ENCODE peak calls at places on chromosomes 2 and 18, in eight cellular contexts. One of them, this sample, is unnamed.

GRCh38 chr18:58360324-58360723 is 268.6 kb downstream of the ALPK2 start:
- DNase-seq in heart right ventricle: no peak
- DNase-seq in Peyer's patch: no peak
- DNase-seq in transverse colon: no peak
- DNase-seq in MCF 10A: no peak
- DNase-seq in hepatocyte: no peak
- DNase-seq in GM06990: no peak
- DNase-seq in osteocyte: no peak
- DNase-seq in this sample: no peak

GRCh38 chr2:20168048-20168726 is 56.7 kb downstream of the SDC1 start:
- DNase-seq in osteocyte: no peak
- DNase-seq in GM06990: no peak
- DNase-seq in transverse colon: peak
- DNase-seq in MCF 10A: no peak
- DNase-seq in hepatocyte: no peak
- DNase-seq in heart right ventricle: no peak
- DNase-seq in Peyer's patch: no peak
- DNase-seq in this sample: no peak

GRCh38 chr2:111691164-111691895 is 192.7 kb downstream of the ANAPC1 start:
- DNase-seq in osteocyte: no peak
- DNase-seq in GM06990: no peak
- DNase-seq in MCF 10A: no peak
- DNase-seq in Peyer's patch: no peak
- DNase-seq in transverse colon: no peak
- DNase-seq in hepatocyte: no peak
- DNase-seq in heart right ventricle: no peak
- DNase-seq in this sample: no peak

GRCh38 chr2:61538920-61539559 is 884 bp upstream of the XPO1 start:
- DNase-seq in hepatocyte: peak
- DNase-seq in heart right ventricle: peak
- DNase-seq in transverse colon: peak
- DNase-seq in GM06990: no peak
- DNase-seq in MCF 10A: no peak
- DNase-seq in Peyer's patch: peak
- DNase-seq in osteocyte: no peak
- DNase-seq in this sample: no peak

GRCh38 chr18:47457614-47458013 is 206.2 kb upstream of the SKOR2 start:
- DNase-seq in osteocyte: no peak
- DNase-seq in transverse colon: peak
- DNase-seq in hepatocyte: no peak
- DNase-seq in heart right ventricle: no peak
- DNase-seq in MCF 10A: no peak
- DNase-seq in Peyer's patch: no peak
- DNase-seq in GM06990: no peak
- DNase-seq in this sample: no peak

GRCh38 chr2:203685081-203685621 is 21.3 kb upstream of the CD28 start:
- DNase-seq in hepatocyte: no peak
- DNase-seq in heart right ventricle: peak
- DNase-seq in transverse colon: no peak
- DNase-seq in Peyer's patch: no peak
- DNase-seq in GM06990: no peak
- DNase-seq in MCF 10A: peak
- DNase-seq in osteocyte: no peak
- DNase-seq in this sample: no peak

GRCh38 chr2:66929632-66930385 is 467.3 kb upstream of the ETAA1 start:
- DNase-seq in heart right ventricle: peak
- DNase-seq in Peyer's patch: no peak
- DNase-seq in osteocyte: no peak
- DNase-seq in hepatocyte: peak
- DNase-seq in GM06990: no peak
- DNase-seq in transverse colon: peak
- DNase-seq in MCF 10A: peak
- DNase-seq in this sample: no peak

GRCh38 chr2:233049194-233049761 is 10.9 kb upstream of the INPP5D start:
- DNase-seq in hepatocyte: no peak
- DNase-seq in osteocyte: no peak
- DNase-seq in MCF 10A: peak
- DNase-seq in GM06990: no peak
- DNase-seq in heart right ventricle: no peak
- DNase-seq in Peyer's patch: no peak
- DNase-seq in transverse colon: no peak
- DNase-seq in this sample: no peak

GRCh38 chr2:27291865-27292264 is 9.6 kb downstream of the TRIM54 start:
- DNase-seq in transverse colon: no peak
- DNase-seq in MCF 10A: peak
- DNase-seq in heart right ventricle: no peak
- DNase-seq in osteocyte: no peak
- DNase-seq in hepatocyte: no peak
- DNase-seq in Peyer's patch: no peak
- DNase-seq in GM06990: no peak
- DNase-seq in this sample: no peak

GRCh38 chr2:143513081-143513480 is 383.9 kb downstream of the ARHGAP15 start:
- DNase-seq in hepatocyte: peak
- DNase-seq in MCF 10A: peak
- DNase-seq in transverse colon: no peak
- DNase-seq in Peyer's patch: no peak
- DNase-seq in osteocyte: no peak
- DNase-seq in GM06990: no peak
- DNase-seq in heart right ventricle: peak
- DNase-seq in this sample: no peak

GRCh38 chr18:5588529-5588928 is 44.7 kb upstream of the EPB41L3 start:
- DNase-seq in heart right ventricle: no peak
- DNase-seq in transverse colon: no peak
- DNase-seq in hepatocyte: peak
- DNase-seq in osteocyte: no peak
- DNase-seq in MCF 10A: no peak
- DNase-seq in GM06990: no peak
- DNase-seq in Peyer's patch: no peak
- DNase-seq in this sample: no peak

DNA sequence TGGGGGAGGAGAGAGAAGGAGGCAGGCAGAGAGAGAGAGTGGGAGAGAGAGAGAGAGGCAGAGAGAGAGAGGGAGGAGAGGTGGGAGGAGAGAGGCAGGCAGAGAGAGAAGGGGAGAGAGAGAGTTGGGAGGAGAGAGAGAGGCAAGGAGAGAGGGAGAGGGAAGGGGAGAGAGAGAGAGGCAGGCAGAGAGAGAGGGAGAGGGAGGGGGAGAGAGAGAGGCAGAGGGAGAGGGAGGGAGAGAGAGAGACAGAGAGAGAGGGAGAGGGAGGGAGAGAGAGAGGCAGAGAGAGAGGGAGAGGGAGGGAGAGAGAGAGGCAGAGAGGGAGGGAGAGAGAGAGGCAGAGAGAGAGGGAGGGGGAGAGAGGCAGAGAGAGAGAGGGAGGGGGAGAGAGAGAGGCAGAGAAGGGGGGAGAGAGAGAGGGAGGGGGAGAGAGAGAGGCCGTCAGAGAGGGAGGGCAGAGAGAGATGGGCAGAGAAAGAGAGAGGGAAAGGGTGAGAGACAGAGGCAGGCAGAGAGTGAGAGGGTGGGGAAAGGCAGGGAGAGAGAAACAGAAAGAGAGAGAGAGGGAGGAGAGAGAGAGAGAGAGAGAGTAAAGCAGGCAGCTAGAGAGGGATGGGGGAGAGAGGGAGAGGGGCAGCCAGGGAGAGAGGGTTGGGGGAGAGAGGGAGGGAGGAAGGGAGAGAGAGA is 122.2 kb upstream of the PXDN start:
- DNase-seq in osteocyte: no peak
- DNase-seq in heart right ventricle: no peak
- DNase-seq in MCF 10A: no peak
- DNase-seq in GM06990: no peak
- DNase-seq in transverse colon: no peak
- DNase-seq in hepatocyte: no peak
- DNase-seq in Peyer's patch: no peak
- DNase-seq in this sample: no peak
- TF ChIP-seq CTCF in osteocyte: no peak
- TF ChIP-seq CTCF in heart right ventricle: no peak
- TF ChIP-seq CTCF in MCF 10A: no peak
- TF ChIP-seq CTCF in GM06990: no peak
- TF ChIP-seq CTCF in transverse colon: no peak
- TF ChIP-seq CTCF in hepatocyte: no peak
- TF ChIP-seq CTCF in Peyer's patch: no peak
- TF ChIP-seq CTCF in this sample: no peak

GRCh38 chr2:173290046-173290445 is 64.6 kb upstream of the CDCA7 start:
- DNase-seq in MCF 10A: no peak
- DNase-seq in hepatocyte: no peak
- DNase-seq in Peyer's patch: no peak
- DNase-seq in GM06990: no peak
- DNase-seq in heart right ventricle: no peak
- DNase-seq in osteocyte: no peak
- DNase-seq in transverse colon: no peak
- DNase-seq in this sample: no peak

GRCh38 chr2:173290518-173290917 is 64.2 kb upstream of the CDCA7 start:
- DNase-seq in MCF 10A: no peak
- DNase-seq in Peyer's patch: no peak
- DNase-seq in GM06990: no peak
- DNase-seq in osteocyte: no peak
- DNase-seq in hepatocyte: no peak
- DNase-seq in heart right ventricle: no peak
- DNase-seq in transverse colon: no peak
- DNase-seq in this sample: no peak

GRCh38 chr2:173287594-173287993 is 67.1 kb upstream of the CDCA7 start:
- DNase-seq in GM06990: no peak
- DNase-seq in heart right ventricle: no peak
- DNase-seq in Peyer's patch: no peak
- DNase-seq in hepatocyte: no peak
- DNase-seq in MCF 10A: no peak
- DNase-seq in transverse colon: no peak
- DNase-seq in osteocyte: no peak
- DNase-seq in this sample: no peak

GRCh38 chr2:173286153-173286809 is 68.4 kb upstream of the CDCA7 start:
- DNase-seq in Peyer's patch: no peak
- DNase-seq in transverse colon: no peak
- DNase-seq in MCF 10A: no peak
- DNase-seq in osteocyte: no peak
- DNase-seq in GM06990: peak
- DNase-seq in hepatocyte: no peak
- DNase-seq in heart right ventricle: no peak
- DNase-seq in this sample: no peak

DNA sequence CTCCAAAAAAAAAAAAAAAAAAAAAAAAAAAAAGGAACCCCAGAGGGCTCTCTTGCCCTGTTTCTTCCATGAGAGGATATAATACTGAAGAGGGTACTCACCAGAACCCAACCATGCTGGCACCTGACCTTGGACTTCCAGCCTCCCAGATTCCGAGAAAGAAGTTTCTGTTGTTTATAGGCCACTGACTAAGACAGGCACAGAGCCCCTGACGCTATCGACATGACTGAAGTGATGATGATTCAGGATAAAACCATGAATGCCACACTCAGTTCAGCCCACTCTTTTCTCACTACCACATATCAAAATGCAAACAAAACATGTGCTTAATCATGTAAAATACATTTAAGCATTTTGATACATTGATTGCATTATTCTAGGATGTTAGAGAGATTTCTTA is 66.1 kb upstream of the CDCA7 start:
- DNase-seq in heart right ventricle: no peak
- DNase-seq in GM06990: no peak
- DNase-seq in osteocyte: no peak
- DNase-seq in transverse colon: no peak
- DNase-seq in hepatocyte: no peak
- DNase-seq in Peyer's patch: no peak
- DNase-seq in MCF 10A: peak
- DNase-seq in this sample: no peak
- TF ChIP-seq CTCF in heart right ventricle: no peak
- TF ChIP-seq CTCF in GM06990: no peak
- TF ChIP-seq CTCF in osteocyte: no peak
- TF ChIP-seq CTCF in transverse colon: no peak
- TF ChIP-seq CTCF in hepatocyte: no peak
- TF ChIP-seq CTCF in Peyer's patch: no peak
- TF ChIP-seq CTCF in MCF 10A: no peak
- TF ChIP-seq CTCF in this sample: no peak

DNA sequence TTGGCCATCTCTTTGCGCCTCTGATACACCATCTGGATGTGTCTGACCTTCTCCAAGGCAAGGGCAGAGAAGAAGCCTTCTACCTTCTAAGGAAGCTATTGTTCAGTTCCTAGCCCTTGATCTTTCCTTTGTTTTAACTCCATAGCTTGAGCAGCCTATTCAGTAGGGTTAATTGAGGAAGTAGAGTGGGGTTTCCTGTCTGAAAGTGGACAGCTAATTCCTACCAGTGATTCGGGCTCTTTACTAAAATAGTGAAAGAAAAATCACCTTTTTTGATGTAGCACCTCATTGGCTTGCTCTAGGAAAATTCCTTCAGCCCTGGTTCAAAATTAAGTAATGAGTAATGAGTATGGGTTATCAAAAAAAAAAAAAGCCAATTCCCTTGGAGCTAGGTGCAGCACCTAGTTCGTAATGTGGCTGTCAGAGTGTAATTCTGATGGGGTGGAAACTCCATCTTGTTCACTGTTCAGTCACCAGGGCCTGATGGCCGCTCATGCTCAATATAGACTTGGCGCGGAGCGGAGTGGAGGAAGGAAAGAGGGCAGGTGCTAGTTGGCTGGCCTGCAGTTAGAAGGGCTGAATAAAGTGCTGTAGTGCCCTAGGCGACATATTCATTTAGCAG is 2.9 kb upstream of the MGAT5 start:
- DNase-seq in GM06990: no peak
- DNase-seq in hepatocyte: no peak
- DNase-seq in osteocyte: no peak
- DNase-seq in transverse colon: no peak
- DNase-seq in Peyer's patch: no peak
- DNase-seq in MCF 10A: no peak
- DNase-seq in heart right ventricle: no peak
- DNase-seq in this sample: no peak
- TF ChIP-seq CTCF in GM06990: no peak
- TF ChIP-seq CTCF in hepatocyte: no peak
- TF ChIP-seq CTCF in osteocyte: no peak
- TF ChIP-seq CTCF in transverse colon: no peak
- TF ChIP-seq CTCF in Peyer's patch: no peak
- TF ChIP-seq CTCF in MCF 10A: no peak
- TF ChIP-seq CTCF in heart right ventricle: no peak
- TF ChIP-seq CTCF in this sample: no peak

DNA sequence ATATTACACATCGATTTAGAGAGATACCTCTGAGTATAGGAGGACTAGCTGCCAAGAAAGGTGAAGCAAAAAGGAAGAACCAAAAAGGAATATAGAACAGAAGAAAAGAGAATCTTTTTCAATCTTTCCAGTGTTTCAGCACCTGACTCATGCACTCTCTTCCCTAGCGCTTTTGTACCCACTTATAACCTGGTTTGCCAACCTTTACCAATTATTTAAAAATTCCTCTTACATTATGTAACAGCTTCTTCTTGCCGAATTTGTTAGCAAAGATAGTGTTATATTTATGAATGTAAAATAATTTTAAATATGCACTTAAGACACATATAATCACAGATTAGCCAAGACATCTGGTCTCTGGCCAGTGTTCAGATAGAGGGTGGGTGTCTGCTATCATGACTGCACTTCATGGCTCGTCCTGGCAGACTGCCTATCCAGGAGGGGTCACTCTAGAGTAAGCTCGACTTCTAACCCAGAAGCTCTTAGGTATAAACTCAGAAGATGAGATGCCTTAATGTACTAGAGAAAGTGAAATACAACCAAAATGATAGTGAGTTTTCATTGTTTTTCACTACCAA is 122.9 kb downstream of the ATAD2B start:
- DNase-seq in MCF 10A: peak
- DNase-seq in heart right ventricle: peak
- DNase-seq in osteocyte: no peak
- DNase-seq in hepatocyte: peak
- DNase-seq in Peyer's patch: no peak
- DNase-seq in GM06990: no peak
- DNase-seq in transverse colon: peak
- DNase-seq in this sample: no peak
- TF ChIP-seq CTCF in MCF 10A: peak
- TF ChIP-seq CTCF in heart right ventricle: no peak
- TF ChIP-seq CTCF in osteocyte: peak
- TF ChIP-seq CTCF in hepatocyte: peak
- TF ChIP-seq CTCF in Peyer's patch: no peak
- TF ChIP-seq CTCF in GM06990: peak
- TF ChIP-seq CTCF in transverse colon: peak
- TF ChIP-seq CTCF in this sample: no peak